ENCODE peak calls at places on chromosomes 1 and 21, in four cellular contexts. L is K562, V is A549, S is IMR-90. O is an unnamed sample.

GRCh38 chr1:14866841-14867626 is 268.5 kb downstream of the KAZN start:
- DNase-seq in L (no peak), V (no peak), S (no peak), O (no peak)

GRCh38 chr1:210264521-210265380 is 32.2 kb downstream of the SERTAD4 start:
- DNase-seq in L (no peak), S (no peak), V (peak), O (no peak)

GRCh38 chr1:193448682-193449461 is 262.5 kb upstream of the B3GALT2 start:
- DNase-seq in L (no peak), V (no peak), S (no peak), O (no peak)

GRCh38 chr1:192167941-192168685 is 9.9 kb downstream of the RGS18 start:
- DNase-seq in S (peak), V (no peak), L (no peak), O (no peak)

GRCh38 chr1:73948021-73948420 is 250.0 kb downstream of the LRRIQ3 start:
- DNase-seq in S (no peak), L (no peak), V (no peak), O (no peak)

GRCh38 chr1:30523055-30524020 is 200.0 kb downstream of the MATN1 start:
- DNase-seq in V (no peak), S (peak), L (no peak), O (no peak)

GRCh38 chr1:205271277-205271676 is 43.5 kb downstream of the TMCC2 start:
- DNase-seq in L (no peak), V (no peak), S (peak), O (no peak)

GRCh38 chr1:171763764-171764163 is 17.7 kb upstream of the METTL13 start:
- DNase-seq in S (no peak), V (no peak), L (no peak), O (no peak)

GRCh38 chr1:9529190-9529589 is 10.1 kb upstream of the SLC25A33 start:
- DNase-seq in L (no peak), V (no peak), S (peak), O (no peak)

GRCh38 chr1:98661544-98662353 is at the start of gene SNX7:
- DNase-seq in V (peak), L (no peak), S (peak), O (peak)

GRCh38 chr1:152495066-152495675 is 15.4 kb upstream of the LCE5A start:
- DNase-seq in V (no peak), S (no peak), L (peak), O (peak)

GRCh38 chr1:3066250-3066711 is 2.7 kb upstream of the PRDM16 start:
- DNase-seq in V (no peak), S (no peak), L (no peak), O (peak)

GRCh38 chr1:64493864-64494263 is 23.9 kb downstream of the CACHD1 start:
- DNase-seq in S (no peak), V (no peak), L (no peak), O (no peak)

GRCh38 chr1:192904438-192904895 is 95.6 kb downstream of the RGS2 start:
- DNase-seq in L (no peak), V (peak), S (peak), O (no peak)

GRCh38 chr1:101178341-101178687 is 58.5 kb upstream of the S1PR1 start:
- DNase-seq in V (no peak), S (no peak), L (no peak), O (no peak)

GRCh38 chr1:29875557-29876028 is 639.3 kb downstream of the PTPRU start:
- DNase-seq in L (no peak), S (no peak), V (no peak), O (no peak)

GRCh38 chr1:50474859-50475809 is 51.9 kb upstream of the DMRTA2 start:
- DNase-seq in L (no peak), S (peak), V (peak), O (peak)

GRCh38 chr1:12556957-12557935 is 60.8 kb downstream of the DHRS3 start:
- DNase-seq in S (peak), V (no peak), L (no peak), O (no peak)

GRCh38 chr1:41495171-41495948 is 10.9 kb upstream of the EDN2 start:
- DNase-seq in L (peak), V (no peak), S (peak), O (peak)

GRCh38 chr1:89809556-89809955 is 11.3 kb upstream of the LRRC8D start:
- DNase-seq in S (peak), L (no peak), V (no peak), O (no peak)

GRCh38 chr21:36803801-36804452 is 105.0 kb downstream of the SIM2 start:
- DNase-seq in S (no peak), L (no peak), V (no peak), O (no peak)

GRCh38 chr1:169201084-169201619 is 94.7 kb downstream of the ATP1B1 start:
- DNase-seq in V (no peak), L (no peak), S (peak), O (no peak)

GRCh38 chr1:93346472-93346991 is 825 bp downstream of the DR1 start:
- DNase-seq in L (peak), V (no peak), S (peak), O (peak)

DNA sequence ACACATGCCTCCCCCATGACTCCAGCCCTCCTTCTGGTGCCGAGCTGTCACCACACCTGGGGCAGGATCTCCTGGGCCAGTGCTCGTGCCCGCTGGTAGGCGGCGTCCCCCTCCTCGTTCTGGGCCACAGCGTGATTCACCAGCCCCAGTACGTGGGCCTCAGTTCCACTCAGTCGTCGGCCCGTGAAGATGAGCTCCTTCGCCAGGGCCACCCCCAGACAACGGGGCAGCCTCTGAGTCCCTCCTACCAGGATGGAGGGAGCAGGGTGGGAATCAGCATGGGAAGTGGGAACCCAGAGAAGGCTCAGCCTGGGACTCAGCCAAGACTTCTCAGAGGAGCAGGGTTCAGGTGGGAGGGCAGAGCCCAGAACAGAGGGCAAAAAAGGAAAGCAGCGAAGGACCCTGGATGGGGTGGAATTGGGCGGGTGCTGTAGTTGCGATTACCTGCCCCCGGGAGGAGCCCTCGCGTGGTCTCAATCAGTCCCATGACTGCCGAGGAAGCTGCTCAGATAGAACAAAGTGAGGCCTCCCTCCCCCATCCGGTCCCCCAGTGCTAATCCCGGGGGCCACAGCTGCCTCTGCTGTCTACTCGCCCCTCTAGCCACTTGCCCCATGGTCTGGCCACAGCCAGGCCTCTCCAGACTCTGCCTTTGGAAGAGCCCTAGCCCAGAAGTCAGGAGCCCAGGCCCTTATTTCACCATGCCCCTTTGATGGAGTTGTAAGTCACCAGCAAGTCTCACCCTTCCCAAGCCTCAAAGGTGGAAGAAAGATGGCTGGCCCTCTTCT is 16.8 kb downstream of the ECHDC2 start:
- DNase-seq in L (peak), V (peak), S (no peak), O (no peak)
- TF ChIP-seq MAZ in L (no peak), V (no peak), S (no peak), O (no peak)

GRCh38 chr1:164880644-164881043 is 321.7 kb downstream of the PBX1 start:
- DNase-seq in L (no peak), S (no peak), V (no peak), O (no peak)

GRCh38 chr1:164880199-164880598 is 321.2 kb downstream of the PBX1 start:
- DNase-seq in V (no peak), S (no peak), L (no peak), O (no peak)

GRCh38 chr1:164876717-164877116 is 317.7 kb downstream of the PBX1 start:
- DNase-seq in V (no peak), S (no peak), L (no peak), O (no peak)

GRCh38 chr1:164875518-164875917 is 316.5 kb downstream of the PBX1 start:
- DNase-seq in S (no peak), V (no peak), L (no peak), O (no peak)
- TF ChIP-seq MAZ in S (no peak), V (no peak), L (no peak), O (no peak)

DNA sequence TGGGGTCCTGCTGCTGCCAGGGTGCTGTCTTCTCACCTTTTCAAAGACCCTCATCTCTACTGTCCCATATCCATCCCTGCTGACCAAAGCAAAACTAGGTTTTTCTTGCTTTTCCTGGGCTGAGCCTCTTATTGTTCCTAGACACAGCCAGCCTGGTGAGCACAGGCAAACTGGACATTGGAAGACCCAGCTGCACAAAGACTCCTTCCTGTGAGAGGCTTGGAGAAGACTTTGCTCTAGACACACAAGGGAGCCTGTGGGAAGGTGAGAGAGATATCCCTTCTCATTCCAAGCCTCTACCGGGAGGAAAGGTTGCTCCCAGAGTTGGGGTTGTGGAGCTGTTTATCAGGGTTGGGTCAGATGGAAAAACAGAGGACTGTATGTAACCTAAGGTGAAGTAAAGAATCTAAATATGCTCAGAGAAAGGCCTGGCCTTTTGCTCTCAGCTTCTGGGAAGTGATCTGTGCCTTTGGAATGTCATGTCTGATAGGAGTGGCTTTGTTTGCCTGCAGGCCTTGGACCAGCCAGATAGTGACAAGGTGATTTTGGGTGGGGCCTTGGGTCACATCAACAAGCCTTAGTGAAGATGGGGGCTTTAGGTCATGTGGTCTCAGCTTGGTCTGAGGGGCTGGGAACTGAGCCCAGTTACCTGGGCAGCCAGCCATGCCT is 87.6 kb upstream of the RUNX1 start:
- DNase-seq in S (peak), L (peak), V (peak), O (peak)
- TF ChIP-seq MAZ in S (no peak), L (no peak), V (no peak), O (no peak)

DNA sequence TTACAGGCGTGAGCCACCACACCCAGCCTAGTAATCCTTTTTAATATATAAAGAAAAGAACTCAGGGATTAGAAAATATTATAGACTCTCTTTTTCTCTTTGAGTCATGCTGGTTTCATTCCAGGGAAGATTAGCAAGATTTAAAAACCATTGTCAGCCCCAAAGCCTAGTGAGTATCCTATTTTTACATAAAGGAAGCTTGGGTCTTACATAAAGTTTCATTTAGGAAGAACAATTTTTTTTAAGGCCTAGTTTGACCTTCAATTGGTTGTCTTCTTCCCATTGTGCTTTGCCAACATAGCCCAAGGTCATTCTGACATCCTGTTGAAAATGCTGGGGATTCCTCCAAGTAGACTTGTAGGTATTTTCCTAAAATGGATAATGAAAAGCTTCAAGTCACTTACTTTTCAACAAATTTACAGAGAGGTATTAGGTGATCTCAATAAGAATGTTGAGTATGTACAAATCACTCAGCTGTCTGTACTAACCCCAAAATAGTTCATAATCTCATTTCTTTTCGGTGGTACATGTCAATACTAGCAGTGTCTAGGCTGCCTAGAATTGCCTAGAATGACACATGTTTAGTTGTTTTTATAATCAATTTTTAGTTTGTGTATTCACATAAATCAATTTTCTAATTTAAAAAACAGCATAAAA is 4.3 kb upstream of the KIF14 start:
- DNase-seq in L (no peak), V (no peak), S (no peak), O (no peak)
- TF ChIP-seq MAZ in L (no peak), V (no peak), S (no peak), O (no peak)

GRCh38 chr1:11289064-11289463 is 16.1 kb downstream of the UBIAD1 start:
- DNase-seq in S (no peak), L (no peak), V (no peak), O (no peak)

GRCh38 chr1:11285883-11286734 is 13.1 kb downstream of the UBIAD1 start:
- DNase-seq in L (no peak), V (no peak), S (peak), O (no peak)

GRCh38 chr1:11283148-11283547 is 10.2 kb downstream of the UBIAD1 start:
- DNase-seq in S (no peak), V (no peak), L (no peak), O (no peak)

GRCh38 chr1:11284784-11285183 is 11.8 kb downstream of the UBIAD1 start:
- DNase-seq in L (no peak), S (no peak), V (no peak), O (no peak)

DNA sequence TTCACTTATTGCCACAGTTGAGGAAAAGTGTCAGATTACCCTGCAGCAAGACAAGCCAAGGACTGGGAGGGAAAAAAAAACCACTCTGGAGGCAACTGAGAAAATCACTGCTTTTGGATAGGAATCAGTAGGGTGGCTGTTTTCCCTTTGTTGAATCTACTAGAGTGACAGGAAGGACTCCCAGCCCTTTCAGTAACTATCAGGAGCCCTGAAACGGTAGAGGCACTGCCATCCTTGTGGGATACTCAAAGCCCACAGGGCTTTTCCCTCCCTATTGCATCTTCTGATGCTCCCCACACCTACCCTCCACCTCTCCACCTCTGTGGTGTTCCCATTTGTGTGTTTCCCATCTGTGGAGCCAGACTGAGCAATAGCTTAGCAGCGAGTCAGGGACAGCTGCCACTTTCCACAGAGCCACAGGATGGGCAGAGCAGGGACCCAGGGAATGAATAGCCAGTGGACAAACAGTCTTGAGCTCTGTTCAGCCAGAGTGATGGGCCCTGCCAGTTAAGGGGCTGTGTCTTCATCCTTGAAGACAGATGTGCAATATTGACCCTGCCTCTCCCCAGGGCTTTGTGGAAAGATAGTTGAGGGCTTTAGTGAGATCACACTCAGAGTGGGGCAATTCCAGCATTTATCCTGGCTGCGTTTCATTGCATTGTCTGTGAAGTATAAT is 13.9 kb downstream of the UBIAD1 start:
- DNase-seq in L (no peak), V (no peak), S (peak), O (no peak)
- TF ChIP-seq MAZ in L (no peak), V (no peak), S (no peak), O (no peak)

DNA sequence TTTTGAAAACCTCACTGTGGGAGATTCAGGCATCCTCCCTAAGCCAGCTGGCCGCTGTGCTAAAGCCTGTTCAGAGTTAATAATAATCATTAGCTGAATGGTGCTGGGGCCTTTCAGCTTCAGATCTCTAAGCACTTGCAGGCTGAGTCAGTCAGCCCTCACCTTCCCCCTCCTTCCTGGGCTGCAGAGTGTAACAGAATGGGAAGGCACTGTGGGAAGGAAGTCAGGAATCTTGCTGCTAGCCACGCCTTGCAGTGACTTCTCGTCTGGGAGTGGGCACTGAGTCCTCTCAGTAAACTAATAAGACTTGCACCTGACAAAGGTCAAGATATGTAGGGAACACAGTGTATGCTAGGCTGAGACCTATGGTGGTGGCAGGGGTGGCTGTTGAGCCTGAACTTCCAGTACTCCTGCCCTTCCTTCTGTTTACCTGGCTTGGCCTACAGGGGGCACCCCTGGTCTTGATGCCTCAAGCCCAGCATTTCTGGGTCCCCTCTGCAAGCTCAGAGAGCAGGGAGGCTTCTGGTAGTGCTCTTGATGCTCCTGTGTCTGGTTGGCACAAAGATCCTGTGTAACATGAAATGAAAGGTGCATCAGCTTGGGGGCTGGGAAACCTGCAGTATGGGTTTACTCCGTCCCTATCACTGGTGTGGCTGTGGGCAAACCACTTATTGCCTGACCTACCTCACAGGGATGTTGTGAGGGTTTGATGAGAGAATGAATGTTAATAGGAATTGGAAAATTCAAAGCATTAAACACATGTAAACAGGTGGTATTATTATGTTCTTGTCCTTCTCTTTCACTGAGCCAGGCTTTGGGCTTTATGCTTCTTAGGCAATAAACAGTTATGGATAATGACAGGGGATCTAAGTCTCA is 6.0 kb downstream of the CYB561D1 start:
- DNase-seq in L (peak), V (no peak), S (peak), O (peak)
- TF ChIP-seq MAZ in L (no peak), V (no peak), S (no peak), O (no peak)

GRCh38 chr1:77347646-77348045 is 65.8 kb downstream of the AK5 start:
- DNase-seq in V (peak), S (peak), L (peak), O (peak)
- TF ChIP-seq MAZ in V (no peak), S (no peak), L (no peak), O (no peak)

GRCh38 chr21:42037943-42038342 is 27.8 kb upstream of the ZBTB21 start:
- DNase-seq in V (no peak), L (no peak), S (no peak), O (peak)

GRCh38 chr21:42039911-42040351 is 29.8 kb upstream of the ZBTB21 start:
- DNase-seq in V (no peak), L (no peak), S (peak), O (no peak)

GRCh38 chr21:42039470-42039901 is 29.3 kb upstream of the ZBTB21 start:
- DNase-seq in L (no peak), S (peak), V (no peak), O (no peak)

GRCh38 chr21:42038393-42038792 is 28.2 kb upstream of the ZBTB21 start:
- DNase-seq in S (no peak), L (no peak), V (no peak), O (no peak)

GRCh38 chr21:42038826-42039425 is 28.8 kb upstream of the ZBTB21 start:
- DNase-seq in S (peak), V (no peak), L (no peak), O (no peak)
- TF ChIP-seq MAZ in S (no peak), V (no peak), L (no peak), O (no peak)

O was measured in HepG2.